ENCODE peak calls at places on chromosomes 6 and 20, in seven cellular contexts. R is fibroblast of lung; V is NCI-H460; A is activated CD4-positive, CD25-positive, alpha-beta regulatory T cell treated with anti-CD3 and anti-CD28 coated beads, Interleukin-2, amount 50 U/mL, for 16 hours; Q is activated gamma-delta T cell treated with Interleukin-2 at 50 U/mL for 16 hours; U is cardiac fibroblast; D is HEK293T. Y is an unnamed sample.

GRCh38 chr6:37482356-37483292 is 17.1 kb downstream of the CCDC167 start:
- DNase-seq in A (no peak), R (no peak), D (no peak), Q (no peak), V (no peak), U (no peak), Y (no peak)

GRCh38 chr20:56285496-56285895 is 37.0 kb downstream of the MC3R start:
- DNase-seq in Q (no peak), U (peak), D (no peak), R (no peak), A (no peak), V (no peak), Y (no peak)

GRCh38 chr6:33271098-33271607 is 523 bp downstream of the VPS52 start:
- DNase-seq in V (no peak), U (no peak), D (no peak), R (no peak), Q (no peak), A (no peak), Y (no peak)

GRCh38 chr6:167781066-167781767 is 45.5 kb upstream of the AFDN start:
- DNase-seq in U (no peak), Q (no peak), A (no peak), R (no peak), D (no peak), V (no peak), Y (no peak)

GRCh38 chr6:163314791-163315404 is 99.6 kb upstream of the QKI start:
- DNase-seq in U (no peak), D (no peak), V (no peak), R (no peak), Q (no peak), A (no peak), Y (no peak)

GRCh38 chr6:160300076-160300695 is 41.6 kb upstream of the SLC22A2 start:
- DNase-seq in D (no peak), U (no peak), Q (no peak), V (no peak), A (no peak), R (no peak), Y (no peak)

GRCh38 chr6:105835373-105835772 is 250.8 kb upstream of the PRDM1 start:
- DNase-seq in R (peak), Q (no peak), D (peak), V (peak), A (no peak), U (peak), Y (no peak)

GRCh38 chr20:51457281-51457932 is 85.1 kb downstream of the NFATC2 start:
- DNase-seq in U (peak), D (no peak), R (peak), V (no peak), Q (no peak), A (no peak), Y (no peak)

GRCh38 chr6:355809-356208 is 35.7 kb upstream of the IRF4 start:
- DNase-seq in U (no peak), V (no peak), A (no peak), Q (no peak), R (no peak), D (no peak), Y (no peak)

GRCh38 chr6:164108869-164109769 is 694.6 kb downstream of the QKI start:
- DNase-seq in R (peak), Q (no peak), V (no peak), A (no peak), D (no peak), U (peak), Y (no peak)

GRCh38 chr6:15741405-15741804 is 78.6 kb upstream of the DTNBP1 start:
- DNase-seq in D (no peak), U (no peak), V (no peak), R (no peak), A (no peak), Q (no peak), Y (no peak)

GRCh38 chr20:63714858-63715257 is 7.0 kb downstream of the ZGPAT start:
- DNase-seq in Q (no peak), D (no peak), U (no peak), V (no peak), A (no peak), R (no peak), Y (no peak)

GRCh38 chr6:66731310-66731709 is 1024.3 kb upstream of the EYS start:
- DNase-seq in A (no peak), U (no peak), R (no peak), Q (no peak), V (no peak), D (no peak), Y (no peak)

GRCh38 chr6:153485072-153485471 is 354.0 kb upstream of the RGS17 start:
- DNase-seq in A (no peak), D (no peak), R (no peak), Q (no peak), V (no peak), U (no peak), Y (no peak)

GRCh38 chr6:24125980-24126379 is at the start of gene NRSN1:
- DNase-seq in R (no peak), U (no peak), A (no peak), V (no peak), D (peak), Q (no peak), Y (no peak)

Y was measured in B cell.